ENCODE peak calls at places on chromosomes 12 and 14, in eight cellular contexts. R is breast epithelium; Q is H54; C is A549; P is pons; A is ELR; X is stimulated activated naive B cell treated with anti-CD40 and anti-IgM and Interleukin-4, amounts not matched to agents 10 μg/mL and 1 μg/mL and 100 μg/mL, for 72 hours; M is activated CD4-positive, alpha-beta T cell treated with anti-CD3 and anti-CD28 coated beads, Interleukin-2, amount 10 ng/mL, durations not matched to agents 7 days and 5 days. I is an unnamed sample.
A peak's percentile ranks its signal among the peaks of the same experiment; 100 is the strongest.

GRCh38 chr14:68730811-68731425 is 61.9 kb downstream of the ZFP36L1 start:
- DNase-seq in R (no peak), Q (no peak), C (no peak), P (no peak), A (no peak), X (no peak), M (no peak), I (no peak)

GRCh38 chr12:101772019-101772774 is 32.9 kb upstream of the SYCP3 start:
- DNase-seq in R (no peak), Q (no peak), C (no peak), P (peak; percentile 56), A (no peak), X (no peak), M (no peak), I (no peak)

GRCh38 chr14:35374273-35374681 is 30.3 kb downstream of the NFKBIA start:
- DNase-seq in R (no peak), Q (peak; percentile 55), C (peak; percentile 96), P (peak; percentile 31), A (peak; percentile 96), X (no peak), M (no peak), I (peak; percentile 78)

GRCh38 chr14:103897075-103897947 is 30.9 kb upstream of the TDRD9 start:
- DNase-seq in R (no peak), Q (no peak), C (no peak), P (no peak), A (no peak), X (no peak), M (no peak), I (peak; percentile 30)

GRCh38 chr14:24690492-24690891 is 56.5 kb upstream of the GZMB start:
- DNase-seq in R (no peak), Q (no peak), C (no peak), P (no peak), A (no peak), X (no peak), M (no peak), I (peak; percentile 24)

GRCh38 chr14:96002511-96002884 is 36.7 kb upstream of the C14orf132 start:
- DNase-seq in R (no peak), Q (no peak), C (no peak), P (no peak), A (no peak), X (no peak), M (no peak), I (no peak)

GRCh38 chr12:132669166-132669879 is 17.8 kb downstream of the POLE start:
- DNase-seq in R (no peak), Q (no peak), C (no peak), P (no peak), A (peak; percentile 32), X (no peak), M (no peak), I (no peak)

GRCh38 chr14:100979780-100980179 is 76.3 kb upstream of the RTL1 start:
- DNase-seq in R (no peak), Q (no peak), C (peak; percentile 62), P (no peak), A (peak; percentile 90), X (no peak), M (no peak), I (no peak)

GRCh38 chr14:74275265-74275841 is 27.4 kb downstream of the ABCD4 start:
- DNase-seq in R (no peak), Q (peak; percentile 30), C (peak; percentile 24), P (no peak), A (peak; percentile 57), X (no peak), M (no peak), I (peak; percentile 16)

GRCh38 chr14:66638688-66639087 is 130.7 kb downstream of the GPHN start:
- DNase-seq in R (no peak), Q (no peak), C (peak; percentile 12), P (no peak), A (peak; percentile 80), X (no peak), M (no peak), I (no peak)

GRCh38 chr12:69459477-69459876 is 10.7 kb upstream of the FRS2 start:
- DNase-seq in R (no peak), Q (no peak), C (no peak), P (peak; percentile 97), A (no peak), X (no peak), M (no peak), I (no peak)

GRCh38 chr12:10171954-10172353 is at the start of gene OLR1:
- DNase-seq in R (no peak), Q (no peak), C (no peak), P (peak; percentile 79), A (no peak), X (no peak), M (no peak), I (no peak)

GRCh38 chr12:13103391-13104033 is at the start of gene GSG1:
- DNase-seq in R (no peak), Q (no peak), C (no peak), P (no peak), A (peak; percentile 61), X (no peak), M (no peak), I (no peak)

GRCh38 chr12:22312336-22312735 is 22.2 kb downstream of the ST8SIA1 start:
- DNase-seq in R (no peak), Q (no peak), C (peak; percentile 52), P (peak; percentile 94), A (peak; percentile 74), X (no peak), M (no peak), I (no peak)